ENCODE peak calls at places on chromosomes 3 and 15, in eight cellular contexts. One of them, this sample, is unnamed.
A peak's percentile ranks its signal among the peaks of the same experiment; 100 is the strongest.

GRCh38 chr3:120429921-120430361 is 20.9 kb downstream of the FSTL1 start:
- DNase-seq in foreskin fibroblast: peak; percentile 80
- DNase-seq in nephron progenitor cell: no peak
- DNase-seq in KBM-7: no peak
- DNase-seq in NCI-H1694 treated with DMSO at 0.1 percent for 48 hours: no peak
- DNase-seq in NAMALWA: no peak
- DNase-seq in RPMI7951: peak; percentile 67
- DNase-seq in pancreas: no peak
- DNase-seq in this sample: no peak

GRCh38 chr3:101170047-101170771 is 150.2 kb downstream of the IMPG2 start:
- DNase-seq in foreskin fibroblast: no peak
- DNase-seq in nephron progenitor cell: no peak
- DNase-seq in KBM-7: no peak
- DNase-seq in NCI-H1694 treated with DMSO at 0.1 percent for 48 hours: no peak
- DNase-seq in NAMALWA: no peak
- DNase-seq in RPMI7951: no peak
- DNase-seq in pancreas: no peak
- DNase-seq in this sample: peak; percentile 16

GRCh38 chr3:22916933-22917332 is 286.2 kb upstream of the UBE2E2 start:
- DNase-seq in foreskin fibroblast: no peak
- DNase-seq in nephron progenitor cell: no peak
- DNase-seq in KBM-7: no peak
- DNase-seq in NCI-H1694 treated with DMSO at 0.1 percent for 48 hours: no peak
- DNase-seq in NAMALWA: no peak
- DNase-seq in RPMI7951: no peak
- DNase-seq in pancreas: no peak
- DNase-seq in this sample: no peak

GRCh38 chr3:42051384-42052131 is 39.6 kb upstream of the TRAK1 start:
- DNase-seq in foreskin fibroblast: no peak
- DNase-seq in nephron progenitor cell: no peak
- DNase-seq in KBM-7: no peak
- DNase-seq in NCI-H1694 treated with DMSO at 0.1 percent for 48 hours: no peak
- DNase-seq in NAMALWA: no peak
- DNase-seq in RPMI7951: peak; percentile 59
- DNase-seq in pancreas: no peak
- DNase-seq in this sample: peak; percentile 63

GRCh38 chr15:26771917-26772587 is 814 bp downstream of the GABRB3 start:
- DNase-seq in foreskin fibroblast: no peak
- DNase-seq in nephron progenitor cell: peak; percentile 52
- DNase-seq in KBM-7: no peak
- DNase-seq in NCI-H1694 treated with DMSO at 0.1 percent for 48 hours: no peak
- DNase-seq in NAMALWA: no peak
- DNase-seq in RPMI7951: no peak
- DNase-seq in pancreas: peak; percentile 36
- DNase-seq in this sample: no peak

GRCh38 chr3:6867269-6867668 is 6.4 kb downstream of the GRM7 start:
- DNase-seq in foreskin fibroblast: no peak
- DNase-seq in nephron progenitor cell: no peak
- DNase-seq in KBM-7: no peak
- DNase-seq in NCI-H1694 treated with DMSO at 0.1 percent for 48 hours: no peak
- DNase-seq in NAMALWA: no peak
- DNase-seq in RPMI7951: no peak
- DNase-seq in pancreas: no peak
- DNase-seq in this sample: no peak

GRCh38 chr3:13282986-13283876 is 136.9 kb downstream of the NUP210 start:
- DNase-seq in foreskin fibroblast: no peak
- DNase-seq in nephron progenitor cell: peak; percentile 69
- DNase-seq in KBM-7: peak; percentile 82
- DNase-seq in NCI-H1694 treated with DMSO at 0.1 percent for 48 hours: no peak
- DNase-seq in NAMALWA: no peak
- DNase-seq in RPMI7951: no peak
- DNase-seq in pancreas: no peak
- DNase-seq in this sample: no peak

GRCh38 chr15:31031471-31032064 is 40.1 kb upstream of the MTMR10 start:
- DNase-seq in foreskin fibroblast: peak; percentile 38
- DNase-seq in nephron progenitor cell: no peak
- DNase-seq in KBM-7: no peak
- DNase-seq in NCI-H1694 treated with DMSO at 0.1 percent for 48 hours: no peak
- DNase-seq in NAMALWA: no peak
- DNase-seq in RPMI7951: peak; percentile 45
- DNase-seq in pancreas: no peak
- DNase-seq in this sample: no peak

GRCh38 chr3:140597792-140598191 is 80.1 kb upstream of the TRIM42 start:
- DNase-seq in foreskin fibroblast: no peak
- DNase-seq in nephron progenitor cell: no peak
- DNase-seq in KBM-7: no peak
- DNase-seq in NCI-H1694 treated with DMSO at 0.1 percent for 48 hours: no peak
- DNase-seq in NAMALWA: no peak
- DNase-seq in RPMI7951: no peak
- DNase-seq in pancreas: no peak
- DNase-seq in this sample: no peak

GRCh38 chr3:51945926-51946500 is 3.9 kb downstream of the PARP3 start:
- DNase-seq in foreskin fibroblast: no peak
- DNase-seq in nephron progenitor cell: no peak
- DNase-seq in KBM-7: no peak
- DNase-seq in NCI-H1694 treated with DMSO at 0.1 percent for 48 hours: no peak
- DNase-seq in NAMALWA: no peak
- DNase-seq in RPMI7951: no peak
- DNase-seq in pancreas: no peak
- DNase-seq in this sample: no peak

GRCh38 chr15:60074181-60074885 is 70.2 kb downstream of the FOXB1 start:
- DNase-seq in foreskin fibroblast: peak; percentile 41
- DNase-seq in nephron progenitor cell: peak; percentile 37
- DNase-seq in KBM-7: no peak
- DNase-seq in NCI-H1694 treated with DMSO at 0.1 percent for 48 hours: peak; percentile 25
- DNase-seq in NAMALWA: no peak
- DNase-seq in RPMI7951: peak; percentile 40
- DNase-seq in pancreas: no peak
- DNase-seq in this sample: no peak

GRCh38 chr3:84547971-84548970 is 410.5 kb upstream of the CADM2 start:
- DNase-seq in foreskin fibroblast: no peak
- DNase-seq in nephron progenitor cell: peak; percentile 23
- DNase-seq in KBM-7: peak; percentile 33
- DNase-seq in NCI-H1694 treated with DMSO at 0.1 percent for 48 hours: no peak
- DNase-seq in NAMALWA: peak; percentile 28
- DNase-seq in RPMI7951: peak; percentile 57
- DNase-seq in pancreas: peak; percentile 51
- DNase-seq in this sample: peak; percentile 45

This sample was measured in OCI-M1.